ENCODE peak calls at places on chromosomes 7 and 10, in seven cellular contexts. S is iris pigment epithelial cell; P is uterus; K is AG20443; X is stimulated activated CD4-positive, alpha-beta T cell treated with anti-CD3 and anti-CD28 coated beads, Interleukin-1b, Interleukin-23, amount 100 ng/mL, for 24 hours; A is fibroblast of gingiva; V is adipocyte. R is an unnamed sample.

GRCh38 chr7:117674617-117675016 is 194.8 kb downstream of the CFTR start:
- DNase-seq in S (no peak), P (no peak), K (no peak), X (no peak), A (no peak), V (no peak), R (no peak)

GRCh38 chr7:70726951-70727378 is 405.0 kb upstream of the GALNT17 start:
- DNase-seq in S (no peak), P (no peak), K (no peak), X (no peak), A (no peak), V (no peak), R (no peak)

GRCh38 chr7:123041085-123041484 is 45.6 kb upstream of the TAS2R16 start:
- DNase-seq in S (peak), P (no peak), K (no peak), X (no peak), A (no peak), V (peak), R (peak)

GRCh38 chr7:155886391-155887173 is 74.3 kb upstream of the SHH start:
- DNase-seq in S (no peak), P (no peak), K (no peak), X (no peak), A (no peak), V (no peak), R (no peak)

GRCh38 chr10:50421026-50421719 is 169.9 kb upstream of the ASAH2 start:
- DNase-seq in S (peak), P (no peak), K (peak), X (no peak), A (no peak), V (peak), R (peak)

GRCh38 chr10:73920084-73920483 is 9.2 kb downstream of the PLAU start:
- DNase-seq in S (no peak), P (peak), K (peak), X (no peak), A (peak), V (peak), R (peak)

GRCh38 chr7:2508327-2509231 is 11.0 kb upstream of the LFNG start:
- DNase-seq in S (no peak), P (peak), K (peak), X (no peak), A (peak), V (peak), R (peak)

GRCh38 chr7:20839987-20840386 is 53.3 kb upstream of the SP8 start:
- DNase-seq in S (no peak), P (no peak), K (no peak), X (no peak), A (no peak), V (no peak), R (no peak)

GRCh38 chr7:69411466-69411865 is 186.8 kb upstream of the AUTS2 start:
- DNase-seq in S (no peak), P (no peak), K (no peak), X (no peak), A (no peak), V (no peak), R (no peak)

GRCh38 chr7:104552102-104552501 is 223.7 kb downstream of the LHFPL3 start:
- DNase-seq in S (peak), P (peak), K (peak), X (no peak), A (no peak), V (peak), R (peak)

GRCh38 chr7:13908667-13909382 is 80.6 kb downstream of the ETV1 start:
- DNase-seq in S (peak), P (no peak), K (no peak), X (no peak), A (no peak), V (peak), R (no peak)

GRCh38 chr10:132309879-132310591 is 2.3 kb upstream of the STK32C start:
- DNase-seq in S (no peak), P (no peak), K (no peak), X (no peak), A (no peak), V (no peak), R (no peak)

GRCh38 chr10:7484456-7485266 is 73.8 kb upstream of the SFMBT2 start:
- DNase-seq in S (no peak), P (no peak), K (no peak), X (no peak), A (no peak), V (no peak), R (no peak)

GRCh38 chr10:79608505-79609375 is 2.0 kb upstream of the SFTPA1 start:
- DNase-seq in S (peak), P (peak), K (no peak), X (no peak), A (no peak), V (peak), R (peak)

GRCh38 chr7:114481995-114482394 is 67.4 kb downstream of the FOXP2 start:
- DNase-seq in S (peak), P (no peak), K (no peak), X (no peak), A (peak), V (peak), R (peak)

GRCh38 chr7:132751282-132751647 is 175.0 kb upstream of the PLXNA4 start:
- DNase-seq in S (no peak), P (no peak), K (no peak), X (no peak), A (no peak), V (no peak), R (no peak)

GRCh38 chr7:136971776-136972175 is 103.3 kb downstream of the CHRM2 start:
- DNase-seq in S (no peak), P (no peak), K (no peak), X (no peak), A (no peak), V (no peak), R (no peak)

GRCh38 chr10:132913559-132914115 is 28.7 kb downstream of the CFAP46 start:
- DNase-seq in S (no peak), P (no peak), K (no peak), X (no peak), A (no peak), V (no peak), R (no peak)

GRCh38 chr7:5597772-5598171 is 174.1 kb upstream of the TNRC18 start:
- DNase-seq in S (peak), P (no peak), K (peak), X (no peak), A (peak), V (peak), R (peak)

GRCh38 chr7:15557186-15557585 is 4.6 kb downstream of the AGMO start:
- DNase-seq in S (no peak), P (no peak), K (no peak), X (no peak), A (no peak), V (no peak), R (no peak)

GRCh38 chr7:130441408-130441854 is 615 bp upstream of the CEP41 start:
- DNase-seq in S (no peak), P (no peak), K (peak), X (no peak), A (no peak), V (peak), R (no peak)

GRCh38 chr7:149239345-149240143 is at the start of gene ZNF212:
- DNase-seq in S (peak), P (peak), K (peak), X (peak), A (peak), V (peak), R (peak)

GRCh38 chr7:34672430-34672829 is 14.4 kb downstream of the NPSR1 start:
- DNase-seq in S (peak), P (no peak), K (peak), X (no peak), A (no peak), V (peak), R (peak)

GRCh38 chr10:32077896-32078295 is 21.7 kb upstream of the KIF5B start:
- DNase-seq in S (peak), P (peak), K (peak), X (no peak), A (peak), V (peak), R (peak)

GRCh38 chr7:40921589-40922315 is 781.1 kb downstream of the INHBA start:
- DNase-seq in S (no peak), P (no peak), K (no peak), X (no peak), A (no peak), V (no peak), R (no peak)

GRCh38 chr7:149662591-149663095 is 110.7 kb downstream of the ZNF467 start:
- DNase-seq in S (peak), P (no peak), K (peak), X (peak), A (peak), V (peak), R (peak)

GRCh38 chr7:109206196-109206595 is 636.5 kb downstream of the DNAJB9 start:
- DNase-seq in S (no peak), P (no peak), K (no peak), X (no peak), A (no peak), V (no peak), R (no peak)

GRCh38 chr10:103661198-103661950 is 167.9 kb downstream of the NEURL1 start:
- DNase-seq in S (peak), P (peak), K (peak), X (no peak), A (peak), V (peak), R (peak)

GRCh38 chr10:80186364-80187012 is 18.8 kb downstream of the ANXA11 start:
- DNase-seq in S (no peak), P (no peak), K (no peak), X (no peak), A (peak), V (no peak), R (no peak)

GRCh38 chr7:147535619-147536200 is 1054.9 kb upstream of the C7orf33 start:
- DNase-seq in S (peak), P (no peak), K (peak), X (no peak), A (peak), V (peak), R (peak)

GRCh38 chr10:23157691-23158369 is 34.3 kb upstream of the PTF1A start:
- DNase-seq in S (peak), P (no peak), K (peak), X (no peak), A (peak), V (peak), R (peak)

GRCh38 chr10:103856497-103857175 is 1.3 kb upstream of the SH3PXD2A start:
- DNase-seq in S (no peak), P (no peak), K (no peak), X (no peak), A (no peak), V (no peak), R (no peak)

GRCh38 chr7:119197872-119198527 is 973.5 kb downstream of the ANKRD7 start:
- DNase-seq in S (peak), P (no peak), K (peak), X (no peak), A (peak), V (peak), R (peak)

GRCh38 chr10:92110039-92110794 is 180.7 kb downstream of the CPEB3 start:
- DNase-seq in S (peak), P (no peak), K (peak), X (no peak), A (no peak), V (peak), R (peak)